ENCODE peak calls at places on chromosomes 11 and 22, in four cellular contexts. M, X, D and H are unnamed samples.

GRCh38 chr22:46829140-46829891 is 66.9 kb downstream of the TBC1D22A start:
- DNase-seq in M (peak; percentile 94), X (no peak), D (no peak), H (peak; percentile 88)

GRCh38 chr22:23130697-23131096 is 11.1 kb downstream of the RSPH14 start:
- DNase-seq in D (no peak), M (no peak), X (no peak), H (no peak)

GRCh38 chr22:26545827-26546226 is 33.6 kb upstream of the TFIP11 start:
- DNase-seq in X (no peak), D (no peak), M (no peak), H (no peak)

GRCh38 chr22:22894740-22895731 is 7.4 kb downstream of the IGLL5 start:
- DNase-seq in X (no peak), D (no peak), M (no peak), H (no peak)

GRCh38 chr11:12157241-12157661 is 46.9 kb downstream of the MICAL2 start:
- DNase-seq in D (peak; percentile 56), M (peak; percentile 83), X (no peak), H (no peak)

GRCh38 chr22:17587631-17588030 is 24.3 kb downstream of the SLC25A18 start:
- DNase-seq in X (no peak), D (no peak), M (no peak), H (no peak)

GRCh38 chr11:103920933-103921332 is 115.5 kb upstream of the DDI1 start:
- DNase-seq in M (no peak), X (no peak), D (no peak), H (no peak)

GRCh38 chr22:39248254-39248653 is 3.5 kb upstream of the PDGFB start:
- DNase-seq in M (no peak), X (no peak), D (no peak), H (no peak)

GRCh38 chr22:25032066-25032465 is 79.5 kb downstream of the KIAA1671 start:
- DNase-seq in X (no peak), M (no peak), D (no peak), H (no peak)